ENCODE peak calls at places on chromosomes 16 and 17, in nine cellular contexts. Y is endodermal cell, E is uterus, D is A549, R is astrocyte, X is mammary epithelial cell, T is lung, A is thoracic aorta, S is heart right ventricle. N is an unnamed sample. For H3K4me1, the result is how much of the 10 kb centered on the place peaks cover.

GRCh38 chr16:56789360-56789759 is 59.4 kb downstream of the NUP93 start:
- DNase-seq in Y (no peak), E (peak), D (peak), R (no peak), X (peak), T (peak), A (no peak), S (peak), N (peak)

GRCh38 chr17:16516594-16517018 is 24.6 kb upstream of the LRRC75A start:
- DNase-seq in Y (peak), E (peak), D (peak), R (peak), X (peak), T (no peak), A (no peak), S (peak), N (peak)

GRCh38 chr16:87271256-87271655 is 45.9 kb downstream of the C16orf95 start:
- DNase-seq in Y (no peak), E (no peak), D (no peak), R (no peak), X (no peak), T (no peak), A (no peak), S (no peak), N (no peak)

GRCh38 chr17:31216053-31216751 is 80.8 kb downstream of the OMG start:
- DNase-seq in Y (no peak), E (no peak), D (peak), R (peak), X (peak), T (no peak), A (no peak), S (no peak), N (no peak)

GRCh38 chr17:47797797-47798196 is 23.8 kb downstream of the OSBPL7 start:
- DNase-seq in Y (peak), E (no peak), D (no peak), R (no peak), X (no peak), T (no peak), A (no peak), S (no peak), N (peak)

GRCh38 chr17:67260051-67260987 is 15.3 kb upstream of the HELZ start:
- DNase-seq in Y (no peak), E (peak), D (no peak), R (peak), X (peak), T (peak), A (no peak), S (peak), N (no peak)

GRCh38 chr16:685967-686366 is 1.8 kb upstream of the JMJD8 start:
- DNase-seq in Y (peak), E (no peak), D (no peak), R (no peak), X (no peak), T (no peak), A (no peak), S (no peak), N (peak)

GRCh38 chr17:58352843-58353719 is 1.1 kb upstream of the SUPT4H1 start:
- DNase-seq in Y (peak), E (peak), D (no peak), R (no peak), X (no peak), T (no peak), A (no peak), S (peak), N (no peak)

GRCh38 chr16:3101018-3101840 is 2.1 kb upstream of the ZSCAN10 start:
- DNase-seq in Y (peak), E (no peak), D (peak), R (no peak), X (no peak), T (no peak), A (no peak), S (no peak), N (peak)

GRCh38 chr16:85956426-85956825 is 57.5 kb downstream of the IRF8 start:
- DNase-seq in Y (no peak), E (no peak), D (no peak), R (no peak), X (no peak), T (no peak), A (no peak), S (no peak), N (no peak)

GRCh38 chr17:63309021-63309420 is 137.1 kb downstream of the CYB561 start:
- DNase-seq in Y (no peak), E (no peak), D (no peak), R (peak), X (no peak), T (no peak), A (no peak), S (no peak), N (no peak)
- TF ChIP-seq CTCF in Y (no peak), E (no peak), D (no peak), R (no peak), X (no peak), T (no peak), A (no peak), S (no peak), N (no peak)

GRCh38 chr17:81413497-81414135 is 18.4 kb downstream of the BAHCC1 start:
- DNase-seq in Y (no peak), E (no peak), D (no peak), R (no peak), X (no peak), T (no peak), A (no peak), S (no peak), N (no peak)
- H3K4me1 ChIP-seq in Y (under half), E (under half), D (under half), R (under half), X (under half), T (under half), A (under half), S (under half), N (under half)

GRCh38 chr16:19095699-19096098 is 18.1 kb upstream of the ITPRIPL2 start:
- DNase-seq in Y (peak), E (no peak), D (no peak), R (no peak), X (peak), T (no peak), A (no peak), S (no peak), N (no peak)

GRCh38 chr16:19098173-19098572 is 15.6 kb upstream of the ITPRIPL2 start:
- DNase-seq in Y (peak), E (no peak), D (no peak), R (no peak), X (no peak), T (no peak), A (no peak), S (no peak), N (no peak)

GRCh38 chr16:19092653-19093410 is 20.9 kb upstream of the ITPRIPL2 start:
- DNase-seq in Y (no peak), E (no peak), D (no peak), R (no peak), X (no peak), T (no peak), A (no peak), S (no peak), N (no peak)

GRCh38 chr16:19093631-19094541 is 19.9 kb upstream of the ITPRIPL2 start:
- DNase-seq in Y (peak), E (no peak), D (no peak), R (no peak), X (no peak), T (no peak), A (no peak), S (no peak), N (no peak)

DNA sequence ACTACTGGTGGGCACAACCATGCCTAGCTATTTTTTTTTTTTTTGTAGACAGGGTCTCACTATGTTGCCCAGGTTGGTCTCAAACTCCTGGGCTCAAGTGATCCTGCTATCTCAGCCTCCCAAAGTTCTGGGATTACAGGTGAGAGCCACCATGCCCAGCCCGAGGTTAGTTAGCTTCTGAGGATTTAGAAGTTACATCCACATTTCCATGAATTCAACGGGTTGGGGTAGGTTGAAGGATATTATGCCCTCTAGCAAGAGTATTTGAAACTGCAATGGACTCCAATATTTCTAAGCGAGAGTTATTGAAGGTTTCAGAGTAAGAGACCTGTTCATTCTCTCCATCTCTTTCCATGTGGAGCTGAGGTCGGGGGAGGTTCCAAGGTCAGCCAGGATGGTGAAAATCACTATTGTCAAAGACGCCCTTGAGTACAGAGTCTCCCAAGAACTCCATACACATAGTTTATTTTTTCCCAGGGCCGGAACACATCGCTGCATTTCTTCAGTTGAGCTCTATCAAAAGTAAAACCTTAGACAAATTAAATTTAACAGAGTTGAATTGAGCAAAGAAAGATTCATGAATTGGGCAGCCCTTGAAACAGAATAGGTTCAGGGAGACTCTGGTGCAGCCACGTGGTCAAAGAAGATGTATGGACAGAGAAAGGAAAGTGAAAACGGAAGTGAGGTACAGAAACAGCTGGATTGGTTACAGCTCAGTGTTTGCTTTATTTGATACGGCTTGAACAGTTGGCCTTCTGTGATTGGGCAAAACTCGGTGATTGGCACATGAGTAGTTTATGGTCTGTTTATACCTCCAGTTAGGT is 19.0 kb upstream of the ITPRIPL2 start:
- DNase-seq in Y (peak), E (no peak), D (no peak), R (no peak), X (no peak), T (no peak), A (no peak), S (no peak), N (no peak)
- TF ChIP-seq CTCF in Y (peak), E (peak), D (peak), R (no peak), X (peak), T (no peak), A (no peak), S (no peak), N (no peak)

DNA sequence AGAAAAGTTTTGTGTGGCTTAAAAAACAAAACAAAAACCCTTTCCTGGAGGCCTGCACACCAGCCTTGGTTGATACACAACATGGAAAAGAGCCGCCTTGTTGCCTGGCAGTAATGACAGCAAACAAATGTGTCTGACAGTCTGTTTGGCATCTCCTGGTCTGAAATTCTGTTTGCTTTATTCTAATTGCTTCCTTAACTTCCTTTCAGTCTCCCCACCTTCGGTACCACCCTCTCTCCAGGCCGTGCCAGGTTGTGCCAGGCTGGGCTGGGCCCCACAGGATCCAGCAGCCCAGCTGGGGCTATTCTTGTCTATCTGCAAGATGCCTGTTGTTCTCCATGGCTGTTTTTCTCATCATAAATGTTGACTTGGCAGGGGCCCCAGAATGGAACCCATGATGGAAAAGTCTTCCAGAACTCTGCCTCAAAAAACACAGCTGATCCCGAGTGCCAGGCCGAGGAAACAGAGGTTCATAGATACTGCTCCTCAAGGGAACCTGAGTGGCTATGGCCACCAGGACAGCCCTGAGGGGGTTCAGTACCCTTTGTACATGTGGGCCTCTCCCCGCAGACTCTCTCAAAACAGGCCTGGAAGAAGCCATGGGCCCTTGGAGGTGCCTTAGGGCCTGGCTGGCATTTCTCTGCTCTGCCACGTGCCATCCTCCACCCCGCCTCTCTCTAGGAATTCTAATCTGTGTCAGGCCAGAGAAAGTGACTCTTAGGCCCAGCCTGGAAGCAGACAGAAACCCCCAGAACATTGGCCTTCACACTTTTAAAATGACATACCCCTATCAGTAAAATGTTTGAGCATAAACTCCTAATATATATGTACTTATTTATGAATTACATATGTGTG is 50.5 kb downstream of the YPEL2 start:
- DNase-seq in Y (no peak), E (no peak), D (no peak), R (no peak), X (no peak), T (no peak), A (no peak), S (peak), N (no peak)
- H3K4me1 ChIP-seq in Y (under half), E (under half), D (under half), R (under half), X (under half), T (under half), A (under half), S (half or more), N (under half)

DNA sequence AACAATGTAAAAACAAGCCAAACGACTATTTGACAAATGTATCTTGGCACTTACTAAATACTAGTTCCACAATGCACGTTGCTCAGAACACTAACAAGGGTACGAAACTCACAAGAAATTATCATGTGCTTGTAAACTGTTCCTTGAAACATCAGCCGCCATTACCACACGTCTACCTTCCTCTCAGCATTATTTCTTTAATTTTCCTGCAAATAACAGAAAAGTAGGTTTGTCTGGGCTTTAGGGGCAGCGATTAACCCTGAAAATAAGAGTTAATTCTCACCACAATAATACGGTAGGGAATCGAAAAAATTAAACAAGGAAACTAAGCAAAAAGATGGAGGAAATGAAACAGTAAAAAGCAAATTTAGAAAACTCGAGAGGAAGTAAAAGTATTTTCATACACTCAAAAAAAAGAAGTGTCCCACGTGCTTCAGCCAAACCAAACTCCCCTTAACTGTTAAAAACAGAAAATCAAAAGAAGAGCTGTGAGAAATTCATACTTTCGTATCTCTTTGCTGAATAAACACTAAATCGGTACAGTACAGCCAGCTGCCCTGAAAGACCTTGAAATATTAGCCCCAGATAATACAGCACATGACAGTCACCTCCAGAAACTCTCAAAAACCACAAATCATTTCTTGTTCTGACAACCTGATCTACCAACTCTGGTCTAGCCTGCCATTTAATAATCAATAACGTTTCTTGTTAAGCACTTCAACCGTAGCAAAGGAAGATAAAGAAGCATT is 1.2 kb downstream of the ARHGAP17 start:
- DNase-seq in Y (peak), E (no peak), D (no peak), R (no peak), X (no peak), T (no peak), A (no peak), S (no peak), N (no peak)
- TF ChIP-seq CTCF in Y (no peak), E (no peak), D (no peak), R (no peak), X (no peak), T (no peak), A (no peak), S (no peak), N (no peak)

GRCh38 chr16:19291459-19291858 is 5.9 kb downstream of the CLEC19A start:
- DNase-seq in Y (peak), E (no peak), D (no peak), R (peak), X (peak), T (no peak), A (no peak), S (no peak), N (no peak)
- H3K4me1 ChIP-seq in Y (under half), E (under half), D (under half), R (under half), X (under half), T (under half), A (under half), S (under half), N (under half)

GRCh38 chr17:76398523-76399174 is 14.2 kb downstream of the SPHK1 start:
- DNase-seq in Y (no peak), E (no peak), D (no peak), R (no peak), X (no peak), T (no peak), A (no peak), S (no peak), N (no peak)

GRCh38 chr17:76395980-76396379 is 11.6 kb downstream of the SPHK1 start:
- DNase-seq in Y (no peak), E (no peak), D (no peak), R (no peak), X (peak), T (no peak), A (no peak), S (no peak), N (no peak)

GRCh38 chr17:76397184-76397583 is 12.8 kb downstream of the SPHK1 start:
- DNase-seq in Y (no peak), E (no peak), D (no peak), R (no peak), X (no peak), T (no peak), A (no peak), S (no peak), N (no peak)

GRCh38 chr17:76399175-76400172 is 15.1 kb downstream of the SPHK1 start:
- DNase-seq in Y (no peak), E (no peak), D (no peak), R (no peak), X (no peak), T (no peak), A (no peak), S (no peak), N (no peak)

DNA sequence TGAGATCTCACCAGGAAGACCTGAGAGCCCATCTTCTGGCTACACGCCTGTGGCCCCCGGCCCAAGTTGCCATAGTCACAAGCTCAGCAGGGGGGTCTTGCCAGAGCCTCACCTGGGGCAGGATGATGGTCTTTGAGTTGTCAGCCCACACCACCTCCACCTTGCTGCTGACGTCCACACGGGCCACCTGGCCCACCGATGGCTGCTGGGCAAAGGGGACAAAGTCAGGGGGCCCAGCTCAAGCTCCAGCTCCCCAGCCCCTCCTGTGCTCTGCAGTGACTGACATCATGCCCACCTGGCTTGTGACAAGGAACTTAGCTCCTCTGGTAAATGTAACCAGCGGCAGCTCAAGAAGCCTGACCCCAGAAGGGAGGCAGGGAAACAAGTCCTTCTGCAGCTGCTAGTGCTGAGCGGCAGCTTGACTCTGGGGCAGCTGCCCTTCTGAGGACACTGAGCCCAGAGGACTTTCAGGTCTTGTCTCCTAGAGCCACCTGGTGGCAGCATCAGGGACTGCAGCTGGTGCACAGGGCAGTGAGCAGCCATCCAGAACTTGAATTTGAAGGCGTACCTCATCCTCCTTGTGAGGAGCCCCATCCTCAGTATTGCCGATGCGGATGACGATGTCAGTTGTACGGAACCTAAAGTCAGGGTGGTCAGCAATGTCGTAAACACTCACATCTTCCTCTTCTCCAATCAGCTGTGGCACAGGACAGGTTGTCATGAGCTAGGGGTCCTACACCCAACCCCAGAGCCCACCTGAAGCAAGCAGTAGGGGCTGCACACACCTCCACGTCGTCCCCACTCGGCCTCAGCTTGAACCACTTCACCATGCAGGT is 13.5 kb downstream of the SPHK1 start:
- DNase-seq in Y (peak), E (peak), D (peak), R (peak), X (peak), T (peak), A (peak), S (peak), N (peak)
- TF ChIP-seq CTCF in Y (peak), E (peak), D (peak), R (peak), X (peak), T (peak), A (peak), S (peak), N (peak)

DNA sequence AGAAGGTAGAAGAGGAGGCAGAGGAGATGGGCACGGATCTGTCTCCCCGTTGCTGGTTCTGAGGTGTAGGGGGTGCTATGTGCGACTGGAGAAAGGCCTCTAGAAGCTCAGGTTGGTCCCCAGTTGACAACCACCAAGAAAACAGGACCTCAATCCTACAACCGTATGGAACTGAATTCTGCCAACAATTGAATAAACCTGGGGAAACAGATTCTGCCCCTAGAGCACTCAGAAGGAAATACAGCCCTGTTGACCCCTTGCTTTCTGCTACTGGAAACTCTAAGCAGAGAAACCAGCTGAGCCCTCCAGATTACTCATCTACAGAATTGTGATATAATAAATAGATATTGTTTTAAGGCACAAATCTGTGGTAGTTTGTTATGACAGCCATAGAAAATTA is 313.0 kb upstream of the GOT2 start:
- DNase-seq in Y (peak), E (no peak), D (no peak), R (no peak), X (no peak), T (no peak), A (no peak), S (no peak), N (no peak)
- H3K4me1 ChIP-seq in Y (under half), E (under half), D (under half), R (under half), X (under half), T (under half), A (under half), S (under half), N (under half)